ENCODE peak calls at places on chromosomes 7 and 10, in eight cellular contexts. X, A, Z, V, W, H, D and G are unnamed samples.

GRCh38 chr7:64541438-64542359 is 21.2 kb downstream of the ZNF680 start:
- DNase-seq in X (no peak), A (peak), Z (no peak), V (no peak), W (no peak), H (no peak), D (no peak), G (peak)

GRCh38 chr10:71790749-71791440 is 17.6 kb upstream of the VSIR start:
- DNase-seq in X (no peak), A (no peak), Z (no peak), V (no peak), W (no peak), H (no peak), D (no peak), G (no peak)

GRCh38 chr10:49600046-49600445 is 10.1 kb upstream of the SLC18A3 start:
- DNase-seq in X (no peak), A (no peak), Z (no peak), V (no peak), W (no peak), H (no peak), D (no peak), G (no peak)

GRCh38 chr7:147311332-147311731 is 1194.7 kb downstream of the CNTNAP2 start:
- DNase-seq in X (no peak), A (no peak), Z (no peak), V (no peak), W (no peak), H (no peak), D (no peak), G (no peak)

GRCh38 chr10:36450385-36450784 is 675.0 kb upstream of the ANKRD30A start:
- DNase-seq in X (peak), A (no peak), Z (no peak), V (no peak), W (no peak), H (no peak), D (no peak), G (no peak)

GRCh38 chr10:103241262-103242011 is 4.2 kb upstream of the RPEL1 start:
- DNase-seq in X (peak), A (peak), Z (peak), V (peak), W (no peak), H (no peak), D (no peak), G (peak)

GRCh38 chr10:73922864-73923133 is 11.9 kb downstream of the PLAU start:
- DNase-seq in X (no peak), A (no peak), Z (no peak), V (no peak), W (no peak), H (no peak), D (no peak), G (no peak)

GRCh38 chr10:73906524-73907447 is 4.1 kb upstream of the PLAU start:
- DNase-seq in X (peak), A (peak), Z (peak), V (peak), W (peak), H (no peak), D (peak), G (peak)

GRCh38 chr7:107953924-107954303 is 49.0 kb downstream of the LAMB1 start:
- DNase-seq in X (no peak), A (no peak), Z (no peak), V (peak), W (no peak), H (no peak), D (no peak), G (peak)

GRCh38 chr10:97053285-97053684 is 132.5 kb downstream of the SLIT1 start:
- DNase-seq in X (no peak), A (no peak), Z (no peak), V (no peak), W (no peak), H (no peak), D (no peak), G (no peak)

GRCh38 chr7:50182734-50183133 is 89.7 kb upstream of the ZPBP start:
- DNase-seq in X (no peak), A (no peak), Z (no peak), V (no peak), W (no peak), H (no peak), D (no peak), G (peak)

GRCh38 chr7:105325225-105325904 is 63.4 kb downstream of the SRPK2 start:
- DNase-seq in X (no peak), A (no peak), Z (no peak), V (no peak), W (no peak), H (no peak), D (no peak), G (no peak)

GRCh38 chr7:138460176-138460648 is at the start of gene TRIM24:
- DNase-seq in X (no peak), A (no peak), Z (peak), V (no peak), W (no peak), H (no peak), D (no peak), G (peak)

GRCh38 chr7:46385662-46386309 is 464.7 kb upstream of the IGFBP3 start:
- DNase-seq in X (peak), A (no peak), Z (peak), V (no peak), W (no peak), H (no peak), D (no peak), G (no peak)

GRCh38 chr10:111128331-111129167 is 51.7 kb downstream of the ADRA2A start:
- DNase-seq in X (no peak), A (peak), Z (peak), V (no peak), W (no peak), H (no peak), D (no peak), G (peak)

GRCh38 chr10:64859911-64860310 is 1338.7 kb downstream of the REEP3 start:
- DNase-seq in X (no peak), A (no peak), Z (no peak), V (no peak), W (no peak), H (no peak), D (no peak), G (no peak)

GRCh38 chr10:34316154-34316553 is 498.9 kb downstream of the PARD3 start:
- DNase-seq in X (no peak), A (no peak), Z (no peak), V (no peak), W (no peak), H (no peak), D (no peak), G (no peak)

GRCh38 chr10:71755179-71755879 is 18.0 kb downstream of the VSIR start:
- DNase-seq in X (no peak), A (no peak), Z (no peak), V (no peak), W (no peak), H (no peak), D (no peak), G (no peak)

GRCh38 chr10:43816351-43817321 is 168.0 kb upstream of the ZNF32 start:
- DNase-seq in X (no peak), A (no peak), Z (no peak), V (no peak), W (no peak), H (peak), D (no peak), G (peak)

GRCh38 chr7:28192786-28193581 is 12.4 kb upstream of the JAZF1 start:
- DNase-seq in X (no peak), A (no peak), Z (no peak), V (no peak), W (no peak), H (no peak), D (no peak), G (peak)

GRCh38 chr7:156993925-156994235 is 16.6 kb downstream of the MNX1 start:
- DNase-seq in X (no peak), A (no peak), Z (no peak), V (no peak), W (no peak), H (no peak), D (no peak), G (no peak)

GRCh38 chr10:8323443-8324054 is 269.1 kb downstream of the GATA3 start:
- DNase-seq in X (peak), A (no peak), Z (no peak), V (no peak), W (no peak), H (no peak), D (no peak), G (peak)

GRCh38 chr10:26385443-26385842 is 52.7 kb upstream of the APBB1IP start:
- DNase-seq in X (no peak), A (no peak), Z (no peak), V (no peak), W (no peak), H (no peak), D (no peak), G (no peak)

GRCh38 chr7:134327896-134328295 is 11.2 kb upstream of the SLC35B4 start:
- DNase-seq in X (peak), A (peak), Z (peak), V (peak), W (peak), H (peak), D (peak), G (peak)

GRCh38 chr10:75367098-75367497 is 34.5 kb downstream of the ZNF503 start:
- DNase-seq in X (no peak), A (no peak), Z (no peak), V (no peak), W (no peak), H (no peak), D (no peak), G (no peak)

GRCh38 chr7:136923111-136923510 is 54.7 kb downstream of the CHRM2 start:
- DNase-seq in X (no peak), A (no peak), Z (no peak), V (no peak), W (no peak), H (no peak), D (no peak), G (no peak)

GRCh38 chr10:10891437-10891836 is 126.2 kb upstream of the CELF2 start:
- DNase-seq in X (no peak), A (no peak), Z (no peak), V (no peak), W (no peak), H (no peak), D (no peak), G (no peak)

GRCh38 chr10:52486840-52487611 is 172.9 kb downstream of the DKK1 start:
- DNase-seq in X (peak), A (no peak), Z (peak), V (no peak), W (no peak), H (no peak), D (no peak), G (no peak)

GRCh38 chr7:157474685-157475084 is 137.9 kb downstream of the DNAJB6 start:
- DNase-seq in X (no peak), A (peak), Z (peak), V (peak), W (peak), H (no peak), D (peak), G (peak)

GRCh38 chr10:49594594-49594993 is 15.5 kb upstream of the SLC18A3 start:
- DNase-seq in X (peak), A (peak), Z (peak), V (peak), W (no peak), H (no peak), D (peak), G (peak)

GRCh38 chr10:3427846-3428442 is 255.4 kb upstream of the PITRM1 start:
- DNase-seq in X (no peak), A (no peak), Z (no peak), V (no peak), W (no peak), H (no peak), D (no peak), G (no peak)

GRCh38 chr7:127715901-127716300 is 63.9 kb downstream of the SND1 start:
- DNase-seq in X (no peak), A (no peak), Z (no peak), V (no peak), W (no peak), H (no peak), D (no peak), G (no peak)

GRCh38 chr10:131683941-131684340 is 216.9 kb upstream of the PPP2R2D start:
- DNase-seq in X (no peak), A (no peak), Z (no peak), V (no peak), W (no peak), H (no peak), D (no peak), G (no peak)
- TF ChIP-seq MAX in X (no peak), A (no peak), Z (no peak), V (no peak), W (no peak), H (no peak), D (no peak), G (no peak)

GRCh38 chr7:88357295-88357694 is 50.6 kb upstream of the STEAP4 start:
- DNase-seq in X (no peak), A (no peak), Z (no peak), V (no peak), W (no peak), H (no peak), D (peak), G (no peak)
- TF ChIP-seq MAX in X (no peak), A (no peak), Z (no peak), V (no peak), W (no peak), H (no peak), D (no peak), G (no peak)

GRCh38 chr7:151382079-151382885 is 27.6 kb downstream of the WDR86 start:
- DNase-seq in X (no peak), A (no peak), Z (no peak), V (no peak), W (no peak), H (no peak), D (peak), G (no peak)

GRCh38 chr7:151384776-151385625 is 24.8 kb downstream of the WDR86 start:
- DNase-seq in X (no peak), A (no peak), Z (no peak), V (no peak), W (no peak), H (no peak), D (peak), G (no peak)

GRCh38 chr7:151385626-151386300 is 24.1 kb downstream of the WDR86 start:
- DNase-seq in X (no peak), A (no peak), Z (no peak), V (no peak), W (no peak), H (no peak), D (no peak), G (no peak)

GRCh38 chr7:151384352-151384697 is 25.5 kb downstream of the WDR86 start:
- DNase-seq in X (no peak), A (no peak), Z (no peak), V (no peak), W (no peak), H (no peak), D (no peak), G (no peak)

DNA sequence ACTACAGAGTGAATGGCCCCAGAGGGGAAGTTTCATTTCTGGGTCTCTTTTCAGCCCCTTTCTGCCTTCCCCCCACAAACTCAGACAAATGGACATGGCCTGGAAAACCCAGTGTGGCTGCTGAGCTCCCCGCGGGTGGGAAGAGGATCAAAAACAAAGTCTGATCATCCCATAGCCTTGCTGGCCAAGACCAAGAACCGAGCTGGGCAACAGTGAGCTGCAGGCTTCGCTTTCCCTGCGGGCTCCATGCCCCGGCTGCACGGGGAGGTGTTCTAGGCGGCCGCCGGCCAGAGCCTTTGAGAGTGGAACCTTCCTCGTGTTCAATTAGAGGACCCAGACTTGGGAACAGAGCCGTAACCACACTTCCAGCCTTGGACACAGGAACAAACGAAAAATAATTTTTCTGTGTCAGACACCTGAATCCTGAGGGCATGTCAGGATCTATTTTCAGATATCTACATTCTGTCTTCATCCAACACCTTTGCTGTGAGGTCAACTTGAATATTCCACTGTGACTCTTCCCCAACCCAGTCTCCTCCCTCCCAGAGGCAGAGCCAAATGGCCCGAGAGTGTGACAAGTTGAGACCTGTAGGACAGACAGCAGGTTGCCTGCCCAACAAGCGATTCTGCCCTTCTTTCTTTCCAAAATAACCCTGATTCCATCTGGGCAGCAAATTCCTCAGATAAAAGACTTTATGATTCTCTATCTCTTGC is 26.0 kb downstream of the WDR86 start:
- DNase-seq in X (no peak), A (no peak), Z (no peak), V (no peak), W (no peak), H (no peak), D (peak), G (no peak)
- TF ChIP-seq MAX in X (no peak), A (no peak), Z (no peak), V (no peak), W (no peak), H (no peak), D (no peak), G (no peak)

DNA sequence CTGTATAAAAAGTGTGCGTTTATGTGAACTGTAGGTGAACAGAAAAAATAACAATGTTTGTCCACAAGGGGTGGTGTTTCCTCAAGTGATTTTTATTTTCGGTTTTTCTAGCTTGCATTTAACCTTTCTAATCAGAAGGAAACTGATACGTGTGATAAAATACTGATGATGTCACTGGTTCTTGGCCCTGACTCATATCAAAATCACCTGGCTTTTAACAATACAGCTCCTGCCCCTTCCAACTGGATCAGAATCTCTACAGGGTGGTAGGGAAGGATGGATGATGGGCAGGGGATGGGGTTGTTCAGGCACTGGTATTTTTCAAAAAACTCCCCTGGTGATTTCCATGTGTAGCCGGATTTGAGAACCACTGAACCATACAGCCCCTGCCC is 10.9 kb downstream of the NPFFR1 start:
- DNase-seq in X (peak), A (no peak), Z (peak), V (no peak), W (no peak), H (peak), D (no peak), G (peak)
- TF ChIP-seq MAX in X (no peak), A (no peak), Z (no peak), V (no peak), W (no peak), H (no peak), D (no peak), G (no peak)

DNA sequence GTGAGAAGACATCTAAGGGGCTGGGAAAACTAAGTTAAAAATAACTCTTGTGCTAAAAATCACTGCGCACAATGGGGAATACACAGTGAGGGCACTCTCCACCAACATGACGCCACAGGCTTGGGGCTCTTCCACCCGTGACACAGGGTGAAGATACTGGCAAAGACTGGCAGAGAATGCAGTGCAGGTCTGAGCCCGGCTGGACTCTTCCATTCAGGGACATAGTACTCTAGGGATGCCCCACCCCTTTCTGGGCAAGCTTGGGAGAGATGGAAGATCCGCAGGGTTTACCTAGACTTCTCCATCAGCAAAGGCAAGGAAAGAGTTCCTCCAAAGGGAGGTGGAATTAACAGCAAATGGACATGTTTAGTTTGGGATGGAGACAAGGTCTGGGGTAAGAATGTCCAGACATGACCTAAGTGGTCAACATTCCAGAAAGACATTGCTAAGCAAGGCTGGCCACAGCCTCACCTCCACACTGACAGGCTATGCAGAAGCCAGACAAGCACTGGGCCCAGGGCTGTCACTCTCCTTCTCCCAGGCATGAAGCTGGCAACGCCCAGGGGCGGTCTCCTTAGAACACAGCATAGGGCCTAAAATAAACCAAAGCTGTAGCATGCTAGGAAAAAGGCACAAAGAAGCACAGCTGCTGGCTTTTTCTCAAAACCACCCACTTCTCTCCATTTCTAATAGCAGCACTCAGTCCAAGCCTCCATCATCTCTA is 28.1 kb downstream of the XPNPEP1 start:
- DNase-seq in X (no peak), A (no peak), Z (no peak), V (no peak), W (no peak), H (no peak), D (no peak), G (no peak)
- TF ChIP-seq MAX in X (no peak), A (no peak), Z (no peak), V (no peak), W (no peak), H (no peak), D (no peak), G (no peak)

DNA sequence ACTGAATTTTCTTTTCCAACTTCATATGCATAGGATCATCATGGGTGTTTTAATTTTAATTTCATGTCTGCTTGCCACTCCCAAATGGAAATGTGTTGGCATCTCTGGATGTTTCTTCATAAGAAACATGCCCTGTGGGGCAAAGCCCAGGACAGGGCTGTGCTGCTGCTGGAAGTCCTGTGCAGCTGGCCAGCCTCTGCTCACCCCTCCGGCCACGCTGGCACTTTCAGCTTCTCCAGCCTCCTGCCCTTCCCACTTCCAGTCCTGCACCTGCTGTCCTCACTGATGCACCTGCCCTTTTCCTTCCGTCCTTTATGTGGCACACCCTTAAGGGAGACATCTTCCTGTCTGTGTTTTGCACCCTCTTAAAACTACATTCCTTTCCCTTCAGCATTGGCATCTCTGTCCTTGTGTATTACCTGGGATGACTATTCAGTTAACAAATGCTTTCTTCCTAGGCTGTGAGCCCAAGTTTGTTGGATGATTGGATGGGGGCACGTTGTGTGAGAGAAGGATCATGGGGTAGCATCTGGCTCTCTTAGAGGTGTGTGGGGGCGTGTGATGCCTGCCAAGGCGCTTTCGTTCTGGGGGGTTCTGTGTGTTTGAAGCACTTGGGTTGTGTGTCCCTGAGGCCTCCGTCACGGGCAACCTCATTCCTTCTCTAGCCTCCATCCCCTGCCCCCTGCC is 56.8 kb downstream of the TCF7L2 start:
- DNase-seq in X (no peak), A (no peak), Z (no peak), V (no peak), W (no peak), H (no peak), D (no peak), G (no peak)
- TF ChIP-seq MAX in X (no peak), A (no peak), Z (no peak), V (no peak), W (no peak), H (no peak), D (no peak), G (no peak)

GRCh38 chr7:19442016-19442785 is 266.6 kb downstream of the POLR1F start:
- DNase-seq in X (peak), A (peak), Z (peak), V (no peak), W (peak), H (no peak), D (peak), G (peak)
- TF ChIP-seq MAX in X (no peak), A (no peak), Z (no peak), V (no peak), W (no peak), H (no peak), D (no peak), G (no peak)